ENCODE peak calls at places on chromosomes 2 and 18, in four cellular contexts. P is activated T-helper 1 cell treated with anti-CD3 and anti-CD28 coated beads, Interleukin-12 subunit alpha, Interleukin-12 subunit beta, Interleukin-2, Interleukin-4 antibody, amounts not matched to agents 30 ng/mL and 10 ng/mL and 1 ng/mL, durations not matched to agents 14 hours and 24 hours and 36 hours; D is HepG2; Q is C1 segment of cervical spinal cord. J is an unnamed sample.

GRCh38 chr2:217090024-217090473 is 230.2 kb upstream of the TNP1 start:
- DNase-seq in P (no peak), D (no peak), Q (no peak), J (no peak)

GRCh38 chr2:100900156-100900795 is 80.3 kb downstream of the NPAS2 start:
- DNase-seq in P (no peak), D (no peak), Q (no peak), J (no peak)

GRCh38 chr18:55513199-55513598 is 74.8 kb downstream of the TCF4 start:
- DNase-seq in P (no peak), D (no peak), Q (no peak), J (no peak)

GRCh38 chr2:238924032-238924431 is 76.1 kb downstream of the TWIST2 start:
- DNase-seq in P (no peak), D (no peak), Q (no peak), J (no peak)

GRCh38 chr2:113007250-113007649 is 2.0 kb downstream of the IL36A start:
- DNase-seq in P (no peak), D (no peak), Q (no peak), J (no peak)

GRCh38 chr2:104658149-104658839 is 195.6 kb upstream of the POU3F3 start:
- DNase-seq in P (no peak), D (no peak), Q (peak; percentile 27), J (no peak)

GRCh38 chr18:24181806-24182205 is 42.9 kb downstream of the CABYR start:
- DNase-seq in P (no peak), D (no peak), Q (no peak), J (no peak)

GRCh38 chr2:1480671-1481076 is 67.4 kb downstream of the TPO start:
- DNase-seq in P (no peak), D (no peak), Q (no peak), J (no peak)

GRCh38 chr2:150989969-150990368 is 271.7 kb downstream of the RBM43 start:
- DNase-seq in P (no peak), D (no peak), Q (no peak), J (no peak)

GRCh38 chr2:23480991-23481797 is 96.2 kb downstream of the KLHL29 start:
- DNase-seq in P (no peak), D (peak; percentile 20), Q (no peak), J (no peak)

GRCh38 chr2:85564144-85564563 is 2.9 kb upstream of the GGCX start:
- DNase-seq in P (no peak), D (no peak), Q (no peak), J (no peak)

GRCh38 chr2:4358855-4359254 is 655.5 kb downstream of the DCDC2C start:
- DNase-seq in P (no peak), D (no peak), Q (no peak), J (no peak)

GRCh38 chr2:18209934-18210639 is 331.6 kb downstream of the KCNS3 start:
- DNase-seq in P (no peak), D (no peak), Q (no peak), J (no peak)

GRCh38 chr2:60352491-60353405 is 200.7 kb downstream of the BCL11A start:
- DNase-seq in P (no peak), D (no peak), Q (no peak), J (peak; percentile 66)

GRCh38 chr2:208643145-208643544 is 236.6 kb downstream of the PTH2R start:
- DNase-seq in P (no peak), D (no peak), Q (no peak), J (no peak)

J was measured in NCI-H526.